ENCODE peak calls at places on chromosomes 12 and 14, in four cellular contexts. U is H1, V is H9, A is mesenchymal stem cell. K is an unnamed sample.

GRCh38 chr12:92408072-92408900 is 262.6 kb upstream of the BTG1 start:
- DNase-seq in A (no peak), V (peak; percentile 69), U (peak; percentile 23), K (no peak)

GRCh38 chr12:3229577-3229976 is 152.4 kb downstream of the TSPAN9 start:
- DNase-seq in U (no peak), V (no peak), A (no peak), K (no peak)

GRCh38 chr12:91307957-91308705 is 125.5 kb upstream of the DCN start:
- DNase-seq in U (no peak), V (no peak), A (no peak), K (no peak)

GRCh38 chr14:30131698-30132097 is 204.1 kb upstream of the PRKD1 start:
- DNase-seq in A (no peak), V (no peak), U (no peak), K (no peak)

GRCh38 chr12:52277486-52278245 is 3.2 kb downstream of the KRT86 start:
- DNase-seq in U (no peak), V (peak; percentile 24), A (no peak), K (no peak)

GRCh38 chr12:28313631-28314030 is 123.4 kb downstream of the CCDC91 start:
- DNase-seq in U (no peak), V (no peak), A (peak; percentile 31), K (no peak)

GRCh38 chr12:56375598-56376434 is 13.2 kb upstream of the APOF start:
- DNase-seq in A (no peak), V (no peak), U (no peak), K (no peak)

GRCh38 chr12:131941116-131941986 is 8.4 kb upstream of the EP400 start:
- DNase-seq in V (no peak), U (no peak), A (no peak), K (no peak)

GRCh38 chr12:109277899-109278762 is 31.0 kb downstream of the FOXN4 start:
- DNase-seq in A (peak; percentile 2), U (no peak), V (no peak), K (no peak)

GRCh38 chr14:98684486-98684885 is 587.5 kb downstream of the BCL11B start:
- DNase-seq in U (no peak), V (no peak), A (no peak), K (no peak)

GRCh38 chr12:98939350-98939749 is 294.3 kb downstream of the APAF1 start:
- DNase-seq in A (peak; percentile 6), V (no peak), U (no peak), K (peak; percentile 21)

GRCh38 chr14:85172290-85172689 is 357.7 kb upstream of the FLRT2 start:
- DNase-seq in U (no peak), V (no peak), A (no peak), K (no peak)

GRCh38 chr14:45227566-45227965 is 25.4 kb downstream of the MIS18BP1 start:
- DNase-seq in A (no peak), V (no peak), U (no peak), K (no peak)

GRCh38 chr14:20606190-20606901 is 15.2 kb upstream of the RNASE12 start:
- DNase-seq in A (no peak), U (no peak), V (peak; percentile 79), K (no peak)

DNA sequence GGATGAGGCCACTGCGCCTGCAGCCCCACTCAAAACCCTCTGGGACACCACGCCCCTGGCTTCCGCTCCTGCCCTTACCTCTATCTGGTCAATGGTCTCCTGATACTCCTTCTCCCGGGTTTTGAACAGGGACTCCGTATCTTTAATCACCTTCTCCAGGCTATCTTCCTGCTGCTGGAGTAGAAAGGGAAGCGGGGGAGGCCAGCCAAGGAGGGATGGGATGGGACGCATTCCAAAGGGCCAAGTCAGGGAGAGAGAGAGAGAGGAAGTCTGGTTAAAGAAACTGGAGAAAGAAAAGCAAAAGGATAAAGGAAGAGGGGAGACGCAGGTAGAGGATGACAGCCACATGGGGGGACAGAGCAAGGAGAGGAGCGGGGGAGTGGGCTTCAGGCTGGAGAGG is 7.9 kb downstream of the IFFO1 start:
- DNase-seq in U (no peak), A (peak; percentile 82), V (peak; percentile 27), K (no peak)
- H3K27me3 ChIP-seq in U (no peaks in the 10 kb centered on the region), A (no peaks in the 10 kb centered on the region), V (no peaks in the 10 kb centered on the region), K (no peaks in the 10 kb centered on the region)

GRCh38 chr12:6218526-6218925 is 18.3 kb downstream of the CD9 start:
- DNase-seq in V (no peak), A (no peak), U (no peak), K (no peak)

GRCh38 chr12:6219980-6220379 is 19.8 kb downstream of the CD9 start:
- DNase-seq in U (no peak), A (no peak), V (peak; percentile 70), K (no peak)

GRCh38 chr12:6223545-6223944 is 23.3 kb downstream of the CD9 start:
- DNase-seq in V (no peak), A (no peak), U (no peak), K (no peak)

GRCh38 chr12:6222009-6222702 is 22.0 kb downstream of the CD9 start:
- DNase-seq in U (no peak), V (no peak), A (peak; percentile 64), K (peak; percentile 65)

DNA sequence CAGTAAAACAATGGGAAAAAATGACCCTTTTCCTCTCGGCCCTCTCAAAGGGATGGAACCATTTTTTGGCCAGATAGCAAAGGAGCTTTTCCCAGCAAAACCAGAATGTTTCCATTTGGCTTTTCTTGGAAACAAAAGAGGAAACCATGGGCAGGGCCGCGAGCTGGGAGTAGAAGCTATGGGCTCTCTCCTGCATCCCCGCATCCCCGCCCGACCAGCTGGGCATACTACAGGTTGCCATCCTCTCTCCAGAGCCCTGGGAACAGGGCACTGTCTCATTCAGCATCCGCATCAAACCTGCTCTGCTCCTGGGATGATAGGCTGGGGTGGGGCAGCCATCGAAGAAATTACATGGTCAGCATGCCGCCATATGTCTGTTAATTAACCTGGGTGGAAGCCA is 20.9 kb downstream of the CD9 start:
- DNase-seq in A (no peak), U (no peak), V (no peak), K (no peak)
- H2BK12ac ChIP-seq in A (no peak overlapping the region), U (no peak overlapping the region), V (no peak overlapping the region), K (no peak overlapping the region)

GRCh38 chr14:100160534-100160916 is 1.1 kb upstream of the DEGS2 start:
- DNase-seq in U (no peak), A (no peak), V (no peak), K (no peak)
- H3K27me3 ChIP-seq in U (peaks cover 49% of the 10 kb centered on the region), A (peaks cover 37% of the 10 kb centered on the region), V (peaks cover 23% of the 10 kb centered on the region), K (peaks cover 54% of the 10 kb centered on the region)

GRCh38 chr14:68634346-68634745 is 158.5 kb downstream of the ZFP36L1 start:
- DNase-seq in V (peak; percentile 24), A (no peak), U (no peak), K (no peak)

GRCh38 chr14:68636597-68636996 is 156.3 kb downstream of the ZFP36L1 start:
- DNase-seq in U (no peak), A (no peak), V (no peak), K (no peak)

GRCh38 chr14:68633131-68633991 is 159.5 kb downstream of the ZFP36L1 start:
- DNase-seq in U (no peak), A (no peak), V (peak; percentile 20), K (no peak)

GRCh38 chr14:68637106-68638021 is 155.5 kb downstream of the ZFP36L1 start:
- DNase-seq in A (peak; percentile 75), V (no peak), U (no peak), K (no peak)

DNA sequence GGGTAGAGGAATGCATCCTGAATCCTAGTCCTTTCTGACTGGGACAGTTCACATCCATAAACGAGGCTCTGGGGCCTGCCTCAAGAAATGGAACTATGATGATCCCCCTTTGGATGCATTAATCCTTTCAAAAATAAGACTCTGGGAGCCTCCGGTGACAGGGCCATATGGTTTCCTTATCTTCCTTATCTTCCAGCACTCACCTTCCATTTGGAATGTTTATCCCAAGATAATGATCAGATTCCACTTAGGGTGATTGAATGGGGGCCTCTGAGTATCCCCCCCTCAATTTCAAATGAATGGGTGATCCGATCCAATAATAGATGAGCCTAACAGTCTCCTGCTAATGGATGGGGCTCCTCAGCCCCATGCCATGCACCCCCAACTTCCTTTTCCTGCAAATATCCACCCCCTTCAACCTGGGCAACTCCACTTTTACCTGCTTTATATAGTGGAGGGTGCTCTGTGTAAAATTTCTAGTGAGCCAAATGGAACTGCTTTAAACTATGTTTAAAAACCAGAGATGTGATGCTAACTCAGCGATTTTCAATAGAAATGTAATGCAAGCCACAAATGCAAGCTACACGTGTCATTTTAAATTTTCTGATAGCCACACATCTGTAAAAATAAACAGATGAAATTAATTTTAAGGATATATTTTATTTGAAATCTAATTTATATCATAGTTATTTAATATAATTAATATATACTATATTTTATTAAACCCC is 157.8 kb downstream of the ZFP36L1 start:
- DNase-seq in A (no peak), U (no peak), V (no peak), K (no peak)
- H2BK12ac ChIP-seq in A (no peak overlapping the region), U (no peak overlapping the region), V (no peak overlapping the region), K (no peak overlapping the region)